ENCODE peak calls at places on chromosomes 6 and 20, in four cellular contexts. One of them, this sample, is unnamed.

GRCh38 chr20:58287638-58288037 is 21.9 kb upstream of the RAB22A start:
- DNase-seq in fibroblast of pulmonary artery: peak
- DNase-seq in CD4-positive, alpha-beta T cell: no peak
- DNase-seq in GM13976: no peak
- DNase-seq in this sample: no peak

GRCh38 chr6:39263299-39264037 is 34.2 kb upstream of the KCNK5 start:
- DNase-seq in fibroblast of pulmonary artery: no peak
- DNase-seq in CD4-positive, alpha-beta T cell: no peak
- DNase-seq in GM13976: no peak
- DNase-seq in this sample: no peak

GRCh38 chr20:5153612-5154542 is 27.1 kb downstream of the CDS2 start:
- DNase-seq in fibroblast of pulmonary artery: no peak
- DNase-seq in CD4-positive, alpha-beta T cell: no peak
- DNase-seq in GM13976: no peak
- DNase-seq in this sample: no peak

GRCh38 chr6:722077-722524 is 29.2 kb upstream of the EXOC2 start:
- DNase-seq in fibroblast of pulmonary artery: peak
- DNase-seq in CD4-positive, alpha-beta T cell: peak
- DNase-seq in GM13976: peak
- DNase-seq in this sample: peak

GRCh38 chr6:158002249-158002950 is 20.7 kb downstream of the SYNJ2 start:
- DNase-seq in fibroblast of pulmonary artery: no peak
- DNase-seq in CD4-positive, alpha-beta T cell: no peak
- DNase-seq in GM13976: no peak
- DNase-seq in this sample: no peak

GRCh38 chr6:131400782-131401496 is 172.1 kb upstream of the ARG1 start:
- DNase-seq in fibroblast of pulmonary artery: no peak
- DNase-seq in CD4-positive, alpha-beta T cell: no peak
- DNase-seq in GM13976: no peak
- DNase-seq in this sample: no peak

GRCh38 chr6:82712826-82713225 is 349.2 kb downstream of the TPBG start:
- DNase-seq in fibroblast of pulmonary artery: peak
- DNase-seq in CD4-positive, alpha-beta T cell: no peak
- DNase-seq in GM13976: peak
- DNase-seq in this sample: peak

GRCh38 chr20:22462975-22463914 is 121.1 kb downstream of the FOXA2 start:
- DNase-seq in fibroblast of pulmonary artery: peak
- DNase-seq in CD4-positive, alpha-beta T cell: no peak
- DNase-seq in GM13976: no peak
- DNase-seq in this sample: no peak

GRCh38 chr20:25284131-25284601 is 36.3 kb downstream of the PYGB start:
- DNase-seq in fibroblast of pulmonary artery: no peak
- DNase-seq in CD4-positive, alpha-beta T cell: no peak
- DNase-seq in GM13976: no peak
- DNase-seq in this sample: no peak

GRCh38 chr6:47362857-47363461 is 53.3 kb upstream of the TNFRSF21 start:
- DNase-seq in fibroblast of pulmonary artery: no peak
- DNase-seq in CD4-positive, alpha-beta T cell: no peak
- DNase-seq in GM13976: no peak
- DNase-seq in this sample: no peak

GRCh38 chr6:111522393-111523020 is 39.5 kb upstream of the REV3L start:
- DNase-seq in fibroblast of pulmonary artery: no peak
- DNase-seq in CD4-positive, alpha-beta T cell: no peak
- DNase-seq in GM13976: no peak
- DNase-seq in this sample: no peak

GRCh38 chr20:37336369-37337207 is 9.4 kb upstream of the SRC start:
- DNase-seq in fibroblast of pulmonary artery: peak
- DNase-seq in CD4-positive, alpha-beta T cell: no peak
- DNase-seq in GM13976: peak
- DNase-seq in this sample: peak

GRCh38 chr6:29926081-29926794 is 16.1 kb upstream of the HLA-A start:
- DNase-seq in fibroblast of pulmonary artery: no peak
- DNase-seq in CD4-positive, alpha-beta T cell: no peak
- DNase-seq in GM13976: peak
- DNase-seq in this sample: peak

DNA sequence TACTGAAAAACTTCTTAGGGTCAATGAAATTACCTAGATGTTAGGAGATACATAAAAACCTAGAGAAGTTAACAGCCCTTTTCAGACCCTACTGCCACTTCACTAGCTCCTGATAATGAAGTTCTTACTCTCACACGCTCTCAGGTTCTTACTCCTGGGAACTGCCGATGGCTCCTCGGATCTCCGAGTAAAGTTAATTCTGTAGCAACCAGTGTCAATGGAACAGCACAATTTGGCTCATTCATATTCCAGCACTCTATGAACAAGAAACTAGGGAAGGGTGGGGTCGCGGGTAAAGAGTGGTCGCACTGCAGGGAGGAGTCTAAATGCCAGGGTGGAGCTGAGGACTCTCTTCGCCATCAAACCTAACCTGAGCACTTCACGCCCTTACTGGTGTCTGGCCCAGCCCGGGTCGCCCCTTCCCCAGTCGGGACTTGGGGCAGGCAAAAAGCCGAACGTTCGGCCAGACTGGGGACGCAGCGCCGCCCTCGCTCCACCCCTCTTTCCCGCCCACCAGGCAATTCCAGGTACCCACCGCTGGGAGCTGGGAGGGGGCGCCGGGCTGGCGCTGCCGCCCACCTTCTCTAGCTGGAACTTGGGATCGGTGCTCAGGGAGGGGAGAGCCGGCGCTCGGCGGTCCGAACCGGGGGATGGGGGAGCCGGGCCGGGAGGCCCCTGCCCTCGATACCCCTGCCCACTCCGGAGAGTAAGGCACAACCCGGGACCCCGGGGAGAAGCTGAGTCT is 744 bp downstream of the RAB23 start:
- DNase-seq in fibroblast of pulmonary artery: peak
- DNase-seq in CD4-positive, alpha-beta T cell: peak
- DNase-seq in GM13976: peak
- DNase-seq in this sample: peak
- TF ChIP-seq CTCF in fibroblast of pulmonary artery: peak
- TF ChIP-seq CTCF in CD4-positive, alpha-beta T cell: peak
- TF ChIP-seq CTCF in GM13976: peak
- TF ChIP-seq CTCF in this sample: no peak

GRCh38 chr20:11032611-11033010 is 358.8 kb upstream of the JAG1 start:
- DNase-seq in fibroblast of pulmonary artery: no peak
- DNase-seq in CD4-positive, alpha-beta T cell: no peak
- DNase-seq in GM13976: no peak
- DNase-seq in this sample: no peak
- TF ChIP-seq CTCF in fibroblast of pulmonary artery: no peak
- TF ChIP-seq CTCF in CD4-positive, alpha-beta T cell: no peak
- TF ChIP-seq CTCF in GM13976: no peak
- TF ChIP-seq CTCF in this sample: no peak

GRCh38 chr20:20664795-20665194 is 47.6 kb downstream of the RALGAPA2 start:
- DNase-seq in fibroblast of pulmonary artery: peak
- DNase-seq in CD4-positive, alpha-beta T cell: no peak
- DNase-seq in GM13976: peak
- DNase-seq in this sample: peak
- TF ChIP-seq CTCF in fibroblast of pulmonary artery: peak
- TF ChIP-seq CTCF in CD4-positive, alpha-beta T cell: peak
- TF ChIP-seq CTCF in GM13976: peak
- TF ChIP-seq CTCF in this sample: peak

GRCh38 chr6:161395832-161396231 is 122.0 kb upstream of the AGPAT4 start:
- DNase-seq in fibroblast of pulmonary artery: no peak
- DNase-seq in CD4-positive, alpha-beta T cell: no peak
- DNase-seq in GM13976: no peak
- DNase-seq in this sample: no peak

GRCh38 chr6:161396539-161396938 is 122.7 kb upstream of the AGPAT4 start:
- DNase-seq in fibroblast of pulmonary artery: no peak
- DNase-seq in CD4-positive, alpha-beta T cell: no peak
- DNase-seq in GM13976: no peak
- DNase-seq in this sample: no peak

GRCh38 chr6:161394437-161394836 is 120.6 kb upstream of the AGPAT4 start:
- DNase-seq in fibroblast of pulmonary artery: no peak
- DNase-seq in CD4-positive, alpha-beta T cell: no peak
- DNase-seq in GM13976: no peak
- DNase-seq in this sample: no peak

GRCh38 chr6:161393292-161393691 is 119.4 kb upstream of the AGPAT4 start:
- DNase-seq in fibroblast of pulmonary artery: no peak
- DNase-seq in CD4-positive, alpha-beta T cell: no peak
- DNase-seq in GM13976: no peak
- DNase-seq in this sample: no peak

DNA sequence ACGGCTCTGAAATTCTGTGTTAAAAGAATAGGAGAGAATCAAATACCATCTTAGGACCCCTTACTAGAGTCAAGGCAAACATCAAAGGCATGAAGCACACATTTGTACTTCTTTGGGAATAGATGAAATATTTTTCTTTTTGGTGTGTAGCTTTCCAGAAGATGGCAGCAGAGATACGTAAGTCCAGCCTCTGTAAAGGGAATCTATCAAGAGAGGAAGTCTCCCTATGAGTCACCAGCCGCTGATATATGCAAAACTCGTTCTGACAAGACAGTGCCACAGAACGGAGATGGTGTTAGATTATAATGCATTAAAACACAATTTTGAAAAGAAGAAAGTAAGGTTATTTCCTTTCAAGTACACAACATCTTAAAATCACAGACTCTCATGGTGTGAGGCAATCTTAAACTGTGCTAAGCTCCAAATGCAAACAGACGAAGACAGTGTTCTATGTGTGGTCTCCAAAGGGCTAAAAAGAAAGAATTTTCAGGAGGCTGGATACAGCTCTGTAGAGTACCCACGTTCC is 120.0 kb upstream of the AGPAT4 start:
- DNase-seq in fibroblast of pulmonary artery: peak
- DNase-seq in CD4-positive, alpha-beta T cell: peak
- DNase-seq in GM13976: peak
- DNase-seq in this sample: peak
- TF ChIP-seq CTCF in fibroblast of pulmonary artery: peak
- TF ChIP-seq CTCF in CD4-positive, alpha-beta T cell: peak
- TF ChIP-seq CTCF in GM13976: peak
- TF ChIP-seq CTCF in this sample: peak

DNA sequence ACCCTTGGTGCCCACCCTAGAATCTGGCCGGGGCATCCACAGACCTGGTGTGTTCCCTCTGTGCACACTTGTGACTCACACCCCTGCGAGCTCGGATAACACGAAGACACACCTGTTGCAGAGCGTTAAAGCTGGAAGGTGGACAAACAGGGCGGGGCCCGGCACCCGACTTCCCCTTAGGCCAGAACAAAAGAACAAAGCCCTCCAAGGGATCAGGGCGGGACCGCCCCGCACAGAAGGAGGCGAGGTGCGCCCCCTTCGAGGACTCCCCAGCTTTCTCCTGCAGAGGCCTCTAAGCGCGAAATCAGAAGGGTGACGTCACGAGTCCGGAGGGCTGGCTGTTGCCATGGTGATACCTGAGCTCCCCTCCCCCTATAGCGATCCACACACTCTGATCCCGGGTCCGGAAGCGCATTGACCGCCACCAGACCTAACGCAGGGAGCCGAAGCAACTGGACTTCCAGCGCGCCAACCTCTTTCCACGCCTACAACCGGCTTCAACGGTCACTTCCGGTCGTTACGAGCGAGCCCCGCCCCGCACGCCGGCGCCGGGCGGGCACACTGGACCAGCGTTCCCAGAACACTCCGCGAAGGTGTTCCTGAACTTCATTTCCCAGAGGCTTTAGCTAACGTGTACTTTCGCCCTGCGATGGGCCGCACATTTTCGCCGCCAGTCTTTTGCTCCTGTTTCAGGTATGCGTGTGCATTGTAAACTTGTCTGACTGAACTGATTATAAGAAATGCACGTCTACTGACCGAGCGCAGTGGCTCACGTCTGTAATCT is at the start of gene ZNF184:
- DNase-seq in fibroblast of pulmonary artery: peak
- DNase-seq in CD4-positive, alpha-beta T cell: peak
- DNase-seq in GM13976: peak
- DNase-seq in this sample: peak
- TF ChIP-seq CTCF in fibroblast of pulmonary artery: no peak
- TF ChIP-seq CTCF in CD4-positive, alpha-beta T cell: no peak
- TF ChIP-seq CTCF in GM13976: no peak
- TF ChIP-seq CTCF in this sample: peak

DNA sequence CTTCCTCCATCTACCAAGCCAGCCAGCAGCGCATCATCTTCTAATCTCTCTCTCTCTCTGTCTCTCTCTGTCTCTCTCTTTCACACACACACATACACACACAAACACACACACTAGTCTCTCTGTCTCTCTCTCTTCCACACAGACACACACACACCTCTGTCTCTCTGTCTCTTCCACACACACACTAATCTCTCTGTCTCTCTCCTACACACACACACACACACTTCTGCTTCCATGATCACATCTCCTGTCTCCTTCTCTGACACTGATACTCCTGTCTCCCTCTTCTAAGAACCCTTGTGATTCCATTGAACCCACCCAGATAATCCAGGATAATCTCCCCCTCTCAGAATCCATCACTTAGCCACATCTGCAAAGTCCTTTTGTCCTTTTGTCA is 181.3 kb downstream of the NFATC2 start:
- DNase-seq in fibroblast of pulmonary artery: no peak
- DNase-seq in CD4-positive, alpha-beta T cell: no peak
- DNase-seq in GM13976: no peak
- DNase-seq in this sample: no peak
- TF ChIP-seq CTCF in fibroblast of pulmonary artery: no peak
- TF ChIP-seq CTCF in CD4-positive, alpha-beta T cell: no peak
- TF ChIP-seq CTCF in GM13976: no peak
- TF ChIP-seq CTCF in this sample: no peak

This sample was measured in GM13977.